ENCODE peak calls at places on chromosomes 11 and 22, in six cellular contexts. M is H1, U is mesenchymal stem cell, S is IMR-90, G is H9, E is trophoblast cell. B is an unnamed sample.

GRCh38 chr11:1206391-1207271 is 16.2 kb upstream of the MUC5B start:
- DNase-seq in S (no peak), M (no peak), G (peak; percentile 25), E (no peak), U (no peak), B (no peak)

GRCh38 chr11:125170406-125171031 is 6.0 kb downstream of the PKNOX2 start:
- DNase-seq in S (peak; percentile 92), U (peak; percentile 57), G (no peak), E (no peak), M (no peak), B (no peak)

GRCh38 chr22:48755332-48755949 is 1072.2 kb downstream of the BRD1 start:
- DNase-seq in M (no peak), G (no peak), U (no peak), S (no peak), E (no peak), B (no peak)

GRCh38 chr11:122850076-122850631 is 11.9 kb downstream of the CRTAM start:
- DNase-seq in S (peak; percentile 57), M (no peak), U (peak; percentile 68), G (peak; percentile 34), E (peak; percentile 76), B (no peak)

GRCh38 chr11:35260342-35260985 is 121.5 kb downstream of the CD44 start:
- DNase-seq in M (no peak), G (no peak), U (peak; percentile 94), E (no peak), S (peak; percentile 96), B (no peak)

GRCh38 chr11:110525883-110526282 is 96.1 kb downstream of the FDX1 start:
- DNase-seq in M (no peak), E (no peak), G (no peak), S (peak; percentile 92), U (peak; percentile 71), B (no peak)

GRCh38 chr11:1062075-1062820 is 12.4 kb upstream of the MUC2 start:
- DNase-seq in S (no peak), M (no peak), U (no peak), G (no peak), E (no peak), B (no peak)

GRCh38 chr11:69131644-69132300 is 24.0 kb upstream of the SMIM38 start:
- DNase-seq in M (peak; percentile 81), S (peak; percentile 70), G (peak; percentile 92), U (peak; percentile 68), E (peak; percentile 98), B (peak; percentile 76)

GRCh38 chr11:64535811-64536210 is 55.2 kb upstream of the SLC22A12 start:
- DNase-seq in E (no peak), M (no peak), G (no peak), U (no peak), S (no peak), B (no peak)

GRCh38 chr11:46180741-46181140 is 59.5 kb upstream of the PHF21A start:
- DNase-seq in M (no peak), G (no peak), E (no peak), S (no peak), U (no peak), B (no peak)

GRCh38 chr11:126444072-126444471 is 88.6 kb downstream of the ST3GAL4 start:
- DNase-seq in U (no peak), M (no peak), E (no peak), G (no peak), S (peak; percentile 36), B (no peak)

GRCh38 chr11:46537851-46538295 is 56.0 kb downstream of the AMBRA1 start:
- DNase-seq in E (peak; percentile 91), M (peak; percentile 79), U (peak; percentile 83), S (peak; percentile 78), G (peak; percentile 92), B (peak; percentile 86)

GRCh38 chr11:20055312-20055711 is 105.0 kb downstream of the DBX1 start:
- DNase-seq in U (no peak), G (no peak), M (no peak), S (no peak), E (peak; percentile 69), B (no peak)

GRCh38 chr11:116558504-116559252 is 214.1 kb downstream of the BUD13 start:
- DNase-seq in M (no peak), S (peak; percentile 31), E (no peak), G (no peak), U (peak; percentile 35), B (no peak)

GRCh38 chr11:45543808-45544422 is 121.5 kb downstream of the CHST1 start:
- DNase-seq in S (peak; percentile 4), E (peak; percentile 42), G (peak; percentile 54), M (peak; percentile 5), U (peak; percentile 22), B (peak; percentile 47)

GRCh38 chr11:9060700-9061111 is 30.7 kb downstream of the SCUBE2 start:
- DNase-seq in E (peak; percentile 25), U (no peak), G (peak; percentile 69), S (no peak), M (no peak), B (peak; percentile 24)

GRCh38 chr11:66419825-66420224 is 1.0 kb upstream of the NPAS4 start:
- DNase-seq in M (no peak), U (no peak), G (peak; percentile 76), S (no peak), E (no peak), B (no peak)

GRCh38 chr11:34366522-34366921 is 8.7 kb upstream of the ABTB2 start:
- DNase-seq in M (no peak), E (peak; percentile 70), G (no peak), U (no peak), S (no peak), B (no peak)

GRCh38 chr11:45658292-45658991 is 7.0 kb downstream of the CHST1 start:
- DNase-seq in S (peak; percentile 45), G (peak; percentile 89), E (no peak), U (peak; percentile 95), M (peak; percentile 50), B (no peak)

GRCh38 chr11:119641991-119642745 is 86.8 kb downstream of the NECTIN1 start:
- DNase-seq in G (no peak), U (peak; percentile 51), E (peak; percentile 37), M (no peak), S (peak; percentile 5), B (no peak)

GRCh38 chr11:225734-226453 is 10.2 kb downstream of the SIRT3 start:
- DNase-seq in U (peak; percentile 51), S (peak; percentile 50), G (no peak), E (peak; percentile 93), M (no peak), B (no peak)

GRCh38 chr11:90220391-90220790 is 2.5 kb downstream of the CHORDC1 start:
- DNase-seq in U (peak; percentile 41), M (no peak), E (no peak), S (peak; percentile 72), G (no peak), B (no peak)

DNA sequence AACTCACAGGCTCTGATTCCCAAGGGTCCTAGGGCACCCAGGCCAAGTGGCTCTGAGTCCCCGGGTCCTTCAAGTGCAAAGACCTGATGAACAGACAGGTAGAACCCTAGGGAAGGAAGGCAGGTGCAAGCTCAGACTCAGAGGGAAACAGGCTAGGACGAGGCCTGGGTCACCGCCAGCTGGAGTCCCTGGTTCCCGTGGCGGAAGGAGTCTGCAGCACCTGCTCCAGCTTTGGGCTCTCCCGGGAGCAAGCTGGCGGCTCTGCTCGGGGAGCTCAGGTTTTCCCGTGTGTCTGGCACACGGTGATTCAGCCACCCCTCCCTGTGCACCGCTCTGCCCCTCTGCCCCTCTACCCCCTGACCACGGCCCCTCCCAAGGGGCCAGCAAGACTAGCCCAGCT is 59.8 kb downstream of the WNT7B start:
- DNase-seq in E (no peak), S (no peak), G (no peak), M (no peak), U (no peak), B (no peak)
- H4K91ac ChIP-seq in E (no peak overlapping the region), S (no peak overlapping the region), G (no peak overlapping the region), M (no peak overlapping the region), U (no peak overlapping the region), B (no peak overlapping the region)

GRCh38 chr11:61718613-61719302 is 33.7 kb upstream of the MYRF start:
- DNase-seq in U (peak; percentile 82), S (peak; percentile 74), E (no peak), G (peak; percentile 86), M (no peak), B (peak; percentile 71)
- H3K4ac ChIP-seq in U (no peak overlapping the region), S (peak overlapping the region; percentile 76), E (no peak overlapping the region), G (no peak overlapping the region), M (peak overlapping the region; percentile 11), B (peak overlapping the region; percentile 32)

DNA sequence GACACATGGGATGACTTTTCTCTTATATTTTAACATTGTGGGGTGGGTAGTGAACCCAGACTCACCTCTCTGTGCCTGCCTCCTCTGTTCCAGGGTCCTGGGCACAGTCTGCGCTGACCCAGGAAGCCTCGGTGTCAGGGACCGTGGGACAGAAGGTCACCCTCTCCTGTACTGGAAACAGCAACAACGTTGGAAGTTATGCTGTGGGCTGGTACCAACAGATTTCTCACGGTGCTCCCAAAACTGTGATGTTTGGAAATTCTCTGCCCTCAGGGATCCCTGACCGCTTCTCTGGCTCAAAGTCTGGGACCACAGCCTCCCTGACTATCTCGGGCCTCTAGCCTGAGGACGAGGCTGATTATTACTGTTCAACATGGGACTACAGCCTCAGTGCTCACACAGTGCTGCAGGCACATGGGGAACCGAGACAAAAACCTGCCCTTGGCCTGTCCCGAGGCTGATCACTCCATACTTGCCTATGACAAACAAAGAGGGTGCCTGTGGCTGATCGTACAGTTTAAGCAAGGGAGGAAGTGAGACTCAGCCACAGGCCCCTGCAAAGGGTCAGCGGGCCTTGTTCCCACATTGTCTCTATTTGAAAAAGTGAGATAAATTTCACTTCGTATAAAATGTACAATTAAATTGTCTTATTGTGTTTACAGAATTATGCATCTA is 43.7 kb upstream of the TOP3B start:
- DNase-seq in S (no peak), M (no peak), U (no peak), G (no peak), E (no peak), B (no peak)
- H4K91ac ChIP-seq in S (no peak overlapping the region), M (peak overlapping the region; percentile 26), U (no peak overlapping the region), G (no peak overlapping the region), E (no peak overlapping the region), B (no peak overlapping the region)

GRCh38 chr11:2699531-2700414 is at the start of gene KCNQ1OT1:
- DNase-seq in G (peak; percentile 93), E (peak; percentile 88), M (peak; percentile 68), S (peak; percentile 92), U (peak; percentile 94), B (peak; percentile 84)
- H3K4ac ChIP-seq in G (no peak within 1 kb of the TSS), E (peak within 1 kb of the TSS; percentile 84), M (peak within 1 kb of the TSS; percentile 88), S (peak within 1 kb of the TSS; percentile 90), U (peak within 1 kb of the TSS; percentile 97), B (no peak within 1 kb of the TSS)

GRCh38 chr11:57001674-57002401 is 13.1 kb downstream of the OR5AK2 start:
- DNase-seq in G (no peak), U (peak; percentile 11), S (peak; percentile 21), M (no peak), E (no peak), B (no peak)
- H4K91ac ChIP-seq in G (no peak overlapping the region), U (no peak overlapping the region), S (no peak overlapping the region), M (no peak overlapping the region), E (no peak overlapping the region), B (no peak overlapping the region)